ENCODE peak calls at places on chromosomes 5 and 9, in nine cellular contexts. N is KBM-7; T is glutamatergic neuron; C is cardiac septum; M is caudate nucleus; Y is cardiac muscle cell; L is effector CD4-positive, alpha-beta T cell; S is BJ; D is lower lobe of right lung. U is an unnamed sample.

GRCh38 chr9:128523199-128523925 is 18.8 kb downstream of the GLE1 start:
- DNase-seq in N (peak; percentile 35), T (peak; percentile 20), C (no peak), M (peak; percentile 15), Y (no peak), L (no peak), S (no peak), D (no peak), U (no peak)

GRCh38 chr5:153625826-153626354 is 135.4 kb downstream of the GRIA1 start:
- DNase-seq in N (no peak), T (no peak), C (no peak), M (no peak), Y (no peak), L (no peak), S (no peak), D (no peak), U (no peak)

GRCh38 chr5:22835630-22836029 is 17.5 kb downstream of the CDH12 start:
- DNase-seq in N (no peak), T (no peak), C (no peak), M (no peak), Y (no peak), L (no peak), S (no peak), D (no peak), U (no peak)

GRCh38 chr5:154309361-154309725 is 118.8 kb downstream of the GALNT10 start:
- DNase-seq in N (no peak), T (no peak), C (no peak), M (no peak), Y (no peak), L (no peak), S (peak; percentile 15), D (no peak), U (no peak)

GRCh38 chr5:82881571-82882200 is 195.5 kb downstream of the TMEM167A start:
- DNase-seq in N (no peak), T (no peak), C (no peak), M (no peak), Y (no peak), L (no peak), S (no peak), D (no peak), U (no peak)

GRCh38 chr9:27572918-27573698 is at the start of gene C9orf72:
- DNase-seq in N (peak; percentile 60), T (peak; percentile 85), C (peak; percentile 94), M (peak; percentile 80), Y (peak; percentile 84), L (peak; percentile 76), S (no peak), D (peak; percentile 87), U (peak; percentile 91)

GRCh38 chr9:134428559-134428958 is 102.3 kb downstream of the RXRA start:
- DNase-seq in N (no peak), T (no peak), C (no peak), M (no peak), Y (no peak), L (no peak), S (no peak), D (no peak), U (no peak)

GRCh38 chr5:76403963-76404693 is 1.0 kb downstream of the IQGAP2 start:
- DNase-seq in N (no peak), T (peak; percentile 20), C (peak; percentile 76), M (no peak), Y (peak; percentile 67), L (peak; percentile 63), S (no peak), D (peak; percentile 68), U (no peak)

GRCh38 chr5:115461506-115462290 is 82.9 kb downstream of the FEM1C start:
- DNase-seq in N (no peak), T (no peak), C (no peak), M (no peak), Y (no peak), L (no peak), S (peak; percentile 44), D (no peak), U (no peak)

GRCh38 chr5:17379188-17379951 is 118.7 kb upstream of the TAF11L2 start:
- DNase-seq in N (no peak), T (peak; percentile 55), C (no peak), M (no peak), Y (no peak), L (no peak), S (no peak), D (no peak), U (no peak)

GRCh38 chr5:54415896-54416640 is 39.4 kb upstream of the HSPB3 start:
- DNase-seq in N (no peak), T (no peak), C (no peak), M (no peak), Y (no peak), L (no peak), S (no peak), D (no peak), U (no peak)

GRCh38 chr5:80961376-80962281 is 1.5 kb downstream of the RASGRF2 start:
- DNase-seq in N (no peak), T (no peak), C (no peak), M (no peak), Y (peak; percentile 3), L (peak; percentile 28), S (no peak), D (no peak), U (no peak)

GRCh38 chr5:177447066-177447610 is 524 bp downstream of the PRR7 start:
- DNase-seq in N (peak; percentile 41), T (peak; percentile 78), C (no peak), M (peak; percentile 74), Y (peak; percentile 71), L (peak; percentile 81), S (no peak), D (peak; percentile 67), U (no peak)

GRCh38 chr9:130885422-130886375 is 10.9 kb downstream of the QRFP start:
- DNase-seq in N (no peak), T (no peak), C (no peak), M (no peak), Y (no peak), L (no peak), S (no peak), D (no peak), U (no peak)

GRCh38 chr5:99900302-99900811 is 634.8 kb upstream of the FAM174A start:
- DNase-seq in N (no peak), T (no peak), C (no peak), M (no peak), Y (no peak), L (no peak), S (no peak), D (no peak), U (no peak)

GRCh38 chr9:122383992-122384461 is 13.2 kb downstream of the PTGS1 start:
- DNase-seq in N (no peak), T (no peak), C (no peak), M (no peak), Y (no peak), L (no peak), S (peak; percentile 46), D (no peak), U (no peak)

GRCh38 chr9:130243015-130243881 is 22.3 kb upstream of the HMCN2 start:
- DNase-seq in N (peak; percentile 61), T (peak; percentile 89), C (peak; percentile 84), M (peak; percentile 48), Y (peak; percentile 78), L (peak; percentile 74), S (no peak), D (peak; percentile 80), U (peak; percentile 87)

GRCh38 chr9:7782390-7783120 is 17.0 kb downstream of the DMAC1 start:
- DNase-seq in N (no peak), T (no peak), C (no peak), M (no peak), Y (no peak), L (no peak), S (no peak), D (no peak), U (no peak)

GRCh38 chr5:143536364-143536763 is 132.9 kb upstream of the NR3C1 start:
- DNase-seq in N (no peak), T (no peak), C (no peak), M (no peak), Y (no peak), L (no peak), S (peak; percentile 90), D (no peak), U (no peak)

GRCh38 chr9:129569506-129570449 is 51.1 kb downstream of the C9orf50 start:
- DNase-seq in N (peak; percentile 37), T (no peak), C (no peak), M (no peak), Y (peak; percentile 57), L (no peak), S (no peak), D (no peak), U (no peak)

GRCh38 chr9:27386759-27387158 is 89.8 kb upstream of the EQTN start:
- DNase-seq in N (no peak), T (no peak), C (no peak), M (no peak), Y (no peak), L (no peak), S (no peak), D (no peak), U (no peak)

GRCh38 chr5:16776611-16777251 is 159.4 kb downstream of the MYO10 start:
- DNase-seq in N (peak; percentile 7), T (no peak), C (no peak), M (no peak), Y (peak; percentile 47), L (no peak), S (no peak), D (no peak), U (no peak)

GRCh38 chr5:76325326-76325725 is 77.8 kb upstream of the IQGAP2 start:
- DNase-seq in N (no peak), T (no peak), C (no peak), M (no peak), Y (no peak), L (no peak), S (no peak), D (no peak), U (no peak)

GRCh38 chr5:90473321-90474234 is 993 bp downstream of the MBLAC2 start:
- DNase-seq in N (peak; percentile 61), T (no peak), C (peak; percentile 77), M (peak; percentile 14), Y (peak; percentile 56), L (no peak), S (no peak), D (peak; percentile 69), U (peak; percentile 89)

GRCh38 chr9:78035369-78035993 is 3.9 kb upstream of the GNAQ start:
- DNase-seq in N (peak; percentile 89), T (peak; percentile 30), C (no peak), M (no peak), Y (peak; percentile 82), L (peak; percentile 39), S (peak; percentile 44), D (no peak), U (no peak)

GRCh38 chr5:6356578-6357164 is 21.7 kb downstream of the MED10 start:
- DNase-seq in N (no peak), T (no peak), C (peak; percentile 55), M (no peak), Y (no peak), L (no peak), S (no peak), D (no peak), U (no peak)

GRCh38 chr5:1337490-1338195 is 7.3 kb downstream of the CLPTM1L start:
- DNase-seq in N (no peak), T (no peak), C (no peak), M (no peak), Y (no peak), L (no peak), S (no peak), D (no peak), U (peak; percentile 70)

GRCh38 chr9:14452539-14452938 is 138.6 kb upstream of the NFIB start:
- DNase-seq in N (no peak), T (no peak), C (no peak), M (no peak), Y (no peak), L (no peak), S (no peak), D (no peak), U (no peak)

GRCh38 chr9:125462766-125463384 is 201.2 kb downstream of the GAPVD1 start:
- DNase-seq in N (no peak), T (no peak), C (no peak), M (no peak), Y (no peak), L (no peak), S (no peak), D (no peak), U (no peak)

GRCh38 chr5:115810776-115811175 is 5.7 kb downstream of the CDO1 start:
- DNase-seq in N (no peak), T (no peak), C (no peak), M (no peak), Y (no peak), L (no peak), S (peak; percentile 44), D (no peak), U (no peak)

GRCh38 chr5:105821800-105822199 is 1848.9 kb downstream of the EFNA5 start:
- DNase-seq in N (no peak), T (no peak), C (no peak), M (no peak), Y (no peak), L (no peak), S (no peak), D (no peak), U (no peak)

U was measured in chondrocyte.